ENCODE peak calls at places on chromosomes 6 and 20, in ten cellular contexts. F is activated T-cell treated with anti-CD3 and anti-CD28 coated beads, Interleukin-2, amount 50 U/mL, for 48 hours; D is neural progenitor cell; G is NCI-H1105 treated with DMSO at 0.1 percent for 48 hours; Z is fibroblast of mammary gland; J is activated CD8-positive, alpha-beta memory T cell treated with anti-CD3 and anti-CD28 coated beads, Interleukin-2, amount 10 ng/mL, durations not matched to agents 7 days and 5 days; E is activated naive CD4-positive, alpha-beta T cell; U is EL; P is esophagus squamous epithelium; K is GM04504. L is an unnamed sample.

GRCh38 chr6:25659633-25660368 is 7.8 kb downstream of the SCGN start:
- DNase-seq in K (no peak), F (no peak), E (no peak), D (no peak), G (peak), U (no peak), Z (no peak), J (no peak), P (no peak), L (no peak)

GRCh38 chr6:122005661-122006060 is 393.8 kb upstream of the HSF2 start:
- DNase-seq in D (no peak), U (no peak), K (no peak), F (no peak), J (no peak), P (no peak), E (no peak), Z (no peak), G (no peak), L (no peak)

GRCh38 chr6:8392569-8392968 is 42.8 kb downstream of the SLC35B3 start:
- DNase-seq in K (no peak), U (no peak), P (no peak), F (no peak), E (no peak), Z (no peak), D (no peak), J (no peak), G (no peak), L (no peak)

GRCh38 chr20:52379723-52380336 is 188.3 kb upstream of the ZFP64 start:
- DNase-seq in G (no peak), P (no peak), D (peak), K (no peak), J (no peak), Z (peak), E (no peak), F (peak), U (peak), L (no peak)

GRCh38 chr6:39829331-39829730 is 37.2 kb downstream of the DAAM2 start:
- DNase-seq in U (no peak), G (no peak), P (no peak), K (no peak), D (no peak), E (no peak), J (no peak), Z (peak), F (no peak), L (no peak)

GRCh38 chr6:98984102-98984501 is 36.4 kb upstream of the FBXL4 start:
- DNase-seq in E (no peak), P (no peak), D (no peak), J (no peak), Z (no peak), U (no peak), G (no peak), K (no peak), F (no peak), L (no peak)

GRCh38 chr6:68333444-68333843 is 301.6 kb upstream of the ADGRB3 start:
- DNase-seq in E (no peak), G (peak), Z (no peak), J (no peak), F (no peak), D (no peak), K (no peak), U (no peak), P (no peak), L (no peak)

GRCh38 chr20:47667531-47668312 is 117.6 kb downstream of the SULF2 start:
- DNase-seq in U (no peak), D (no peak), K (no peak), G (no peak), E (no peak), P (no peak), F (no peak), Z (no peak), J (no peak), L (no peak)

GRCh38 chr6:106334646-106335448 is 9.3 kb upstream of the ATG5 start:
- DNase-seq in D (peak), F (peak), E (peak), K (no peak), J (peak), U (peak), P (no peak), G (peak), Z (peak), L (no peak)

GRCh38 chr6:92849636-92850035 is 569.7 kb downstream of the EPHA7 start:
- DNase-seq in Z (no peak), P (no peak), E (no peak), U (no peak), G (no peak), J (no peak), F (no peak), K (no peak), D (no peak), L (no peak)

GRCh38 chr20:44598413-44599290 is 16.3 kb downstream of the PKIG start:
- DNase-seq in J (no peak), K (no peak), F (peak), P (no peak), E (no peak), G (no peak), U (peak), Z (no peak), D (peak), L (no peak)

GRCh38 chr20:39302312-39302711 is 340.2 kb downstream of the DHX35 start:
- DNase-seq in K (no peak), E (no peak), P (no peak), G (no peak), D (no peak), F (no peak), Z (no peak), J (no peak), U (no peak), L (no peak)

GRCh38 chr20:672975-673604 is 2.5 kb downstream of the SCRT2 start:
- DNase-seq in J (no peak), U (no peak), F (no peak), P (no peak), K (no peak), Z (no peak), G (no peak), D (no peak), E (no peak), L (no peak)

GRCh38 chr20:58075565-58075964 is 152.9 kb downstream of the ANKRD60 start:
- DNase-seq in G (peak), E (no peak), F (no peak), U (no peak), K (no peak), P (no peak), Z (no peak), J (peak), D (no peak), L (no peak)

GRCh38 chr6:26543953-26544352 is 5.8 kb downstream of the HMGN4 start:
- DNase-seq in U (peak), G (no peak), E (no peak), P (no peak), Z (peak), D (no peak), J (peak), K (no peak), F (no peak), L (no peak)

GRCh38 chr20:33262658-33263065 is 20.4 kb upstream of the BPIFB1 start:
- DNase-seq in D (peak), Z (peak), F (peak), E (no peak), J (no peak), K (peak), G (peak), P (no peak), U (peak), L (peak)

GRCh38 chr6:92945799-92946198 is 473.6 kb downstream of the EPHA7 start:
- DNase-seq in E (no peak), U (no peak), K (no peak), J (no peak), F (no peak), P (no peak), D (no peak), G (no peak), Z (no peak), L (no peak)

GRCh38 chr20:59164681-59165388 is 1.2 kb downstream of the ZNF831 start:
- DNase-seq in D (no peak), E (no peak), U (no peak), P (no peak), K (no peak), F (no peak), Z (no peak), G (no peak), J (peak), L (no peak)

GRCh38 chr6:141464490-141464889 is 668.2 kb upstream of the GJE1 start:
- DNase-seq in D (no peak), P (no peak), J (no peak), E (no peak), U (peak), F (no peak), G (peak), Z (peak), K (peak), L (no peak)

GRCh38 chr6:90266845-90267621 is 29.6 kb downstream of the BACH2 start:
- DNase-seq in D (no peak), U (no peak), Z (no peak), E (no peak), K (no peak), P (no peak), G (peak), J (no peak), F (no peak), L (no peak)

GRCh38 chr20:62522748-62523396 is 47.1 kb upstream of the GATA5 start:
- DNase-seq in P (no peak), F (peak), K (no peak), E (no peak), Z (no peak), J (no peak), G (no peak), D (no peak), U (no peak), L (no peak)

GRCh38 chr6:46357591-46357990 is 133.7 kb downstream of the RCAN2 start:
- DNase-seq in E (no peak), K (no peak), G (no peak), J (no peak), U (no peak), Z (no peak), P (no peak), F (no peak), D (no peak), L (no peak)

GRCh38 chr6:6221829-6222535 is 98.5 kb downstream of the F13A1 start:
- DNase-seq in G (no peak), Z (no peak), F (no peak), D (peak), P (no peak), U (no peak), K (no peak), E (no peak), J (no peak), L (no peak)

GRCh38 chr6:122752493-122752892 is 27.0 kb upstream of the FABP7 start:
- DNase-seq in U (no peak), P (no peak), Z (no peak), F (no peak), E (no peak), G (no peak), D (no peak), J (no peak), K (no peak), L (no peak)